ENCODE peak calls at places on chromosomes 11 and 22, in ten cellular contexts. Z is hypothalamus; D is GM12891; H is NCI-H1105 treated with DMSO at 0.1 percent for 48 hours; P is left ventricle myocardium superior; K is NCI-H2081; J is RCC 7860; Y is epithelial cell of esophagus; X is endothelial cell of umbilical vein; T is stimulated activated CD4-positive, alpha-beta T cell treated with anti-CD3 and anti-CD28 coated beads, Interleukin-2, amount 100 ng/mL, for 24 hours. E is an unnamed sample.

GRCh38 chr11:49316180-49316579 is 107.8 kb upstream of the FOLH1 start:
- DNase-seq in Z (no peak), D (no peak), H (no peak), P (no peak), K (no peak), J (no peak), Y (no peak), X (no peak), T (no peak), E (no peak)

GRCh38 chr22:43303751-43304150 is 39.4 kb downstream of the SCUBE1 start:
- DNase-seq in Z (no peak), D (no peak), H (no peak), P (no peak), K (no peak), J (no peak), Y (no peak), X (no peak), T (no peak), E (no peak)

GRCh38 chr11:93005239-93005638 is 35.8 kb downstream of the MTNR1B start:
- DNase-seq in Z (no peak), D (no peak), H (no peak), P (no peak), K (no peak), J (no peak), Y (peak; percentile 93), X (no peak), T (no peak), E (no peak)

GRCh38 chr11:67581469-67581868 is 2.1 kb upstream of the GSTP1 start:
- DNase-seq in Z (no peak), D (no peak), H (no peak), P (no peak), K (no peak), J (peak; percentile 6), Y (peak; percentile 40), X (no peak), T (no peak), E (no peak)

GRCh38 chr22:20463324-20464095 is 25.9 kb upstream of the SCARF2 start:
- DNase-seq in Z (no peak), D (no peak), H (no peak), P (no peak), K (no peak), J (no peak), Y (no peak), X (no peak), T (no peak), E (no peak)

GRCh38 chr11:1509626-1510255 is 23.2 kb upstream of the MOB2 start:
- DNase-seq in Z (no peak), D (no peak), H (no peak), P (peak; percentile 6), K (no peak), J (no peak), Y (no peak), X (no peak), T (no peak), E (no peak)

GRCh38 chr22:37057226-37057625 is 5.7 kb downstream of the KCTD17 start:
- DNase-seq in Z (no peak), D (no peak), H (no peak), P (no peak), K (no peak), J (no peak), Y (no peak), X (no peak), T (no peak), E (no peak)

GRCh38 chr11:34653851-34654490 is 33.1 kb downstream of the EHF start:
- DNase-seq in Z (no peak), D (no peak), H (no peak), P (no peak), K (peak; percentile 11), J (peak; percentile 98), Y (peak; percentile 98), X (no peak), T (no peak), E (no peak)

GRCh38 chr22:47783433-47784366 is 1021.2 kb downstream of the TBC1D22A start:
- DNase-seq in Z (no peak), D (no peak), H (no peak), P (no peak), K (no peak), J (no peak), Y (no peak), X (no peak), T (no peak), E (no peak)

GRCh38 chr11:22670803-22671202 is 4.4 kb downstream of the GAS2 start:
- DNase-seq in Z (no peak), D (no peak), H (peak; percentile 24), P (no peak), K (peak; percentile 18), J (no peak), Y (peak; percentile 61), X (peak; percentile 44), T (no peak), E (no peak)

GRCh38 chr22:22770280-22770871 is 117.2 kb upstream of the IGLL5 start:
- DNase-seq in Z (no peak), D (no peak), H (peak; percentile 17), P (no peak), K (peak; percentile 15), J (no peak), Y (peak; percentile 36), X (peak; percentile 48), T (peak; percentile 68), E (peak; percentile 69)

GRCh38 chr11:36380296-36381004 is 84.4 kb downstream of the PRR5L start:
- DNase-seq in Z (no peak), D (no peak), H (no peak), P (no peak), K (no peak), J (no peak), Y (no peak), X (no peak), T (no peak), E (no peak)

GRCh38 chr11:117045956-117046355 is 52.3 kb downstream of the SIK3 start:
- DNase-seq in Z (no peak), D (no peak), H (no peak), P (no peak), K (no peak), J (no peak), Y (peak; percentile 66), X (no peak), T (no peak), E (no peak)